ENCODE peak calls at places on chromosomes 6 and 20, in seven cellular contexts. O, E, F, A, M, K and G are unnamed samples.
A peak's percentile ranks its signal among the peaks of the same experiment; 100 is the strongest.

GRCh38 chr6:17600527-17601388 is 656 bp downstream of the FAM8A1 start:
- DNase-seq in O (peak; percentile 44), E (peak; percentile 77), F (peak; percentile 44), A (peak; percentile 2), M (peak; percentile 33), K (peak; percentile 72), G (no peak)

GRCh38 chr6:151805286-151805840 is 2.1 kb upstream of the ESR1 start:
- DNase-seq in O (no peak), E (peak; percentile 5), F (no peak), A (no peak), M (peak; percentile 20), K (no peak), G (no peak)

GRCh38 chr6:79028641-79029314 is 49.3 kb downstream of the PHIP start:
- DNase-seq in O (no peak), E (no peak), F (no peak), A (no peak), M (no peak), K (no peak), G (no peak)

GRCh38 chr6:42409582-42409981 is 42.1 kb downstream of the TRERF1 start:
- DNase-seq in O (no peak), E (no peak), F (no peak), A (no peak), M (no peak), K (no peak), G (no peak)

GRCh38 chr6:129100164-129100563 is 217.2 kb downstream of the LAMA2 start:
- DNase-seq in O (no peak), E (no peak), F (no peak), A (no peak), M (no peak), K (no peak), G (no peak)

GRCh38 chr6:27575594-27576361 is 102.9 kb upstream of the ZNF184 start:
- DNase-seq in O (no peak), E (no peak), F (no peak), A (no peak), M (peak; percentile 63), K (no peak), G (no peak)

GRCh38 chr6:29992792-29993191 is 50.5 kb downstream of the HLA-A start:
- DNase-seq in O (no peak), E (no peak), F (no peak), A (peak; percentile 35), M (peak; percentile 91), K (no peak), G (no peak)

GRCh38 chr6:158708239-158708638 is 58.4 kb downstream of the SYTL3 start:
- DNase-seq in O (peak; percentile 56), E (peak; percentile 56), F (no peak), A (no peak), M (no peak), K (no peak), G (no peak)

GRCh38 chr20:47317127-47317895 is 39.2 kb downstream of the ZMYND8 start:
- DNase-seq in O (peak; percentile 89), E (no peak), F (peak; percentile 63), A (peak; percentile 96), M (peak; percentile 99), K (peak; percentile 69), G (peak; percentile 88)

GRCh38 chr6:158471339-158471738 is 88.6 kb upstream of the TMEM181 start:
- DNase-seq in O (no peak), E (no peak), F (no peak), A (no peak), M (no peak), K (no peak), G (no peak)

GRCh38 chr6:108093781-108094180 is 19.2 kb upstream of the OSTM1 start:
- DNase-seq in O (no peak), E (no peak), F (no peak), A (no peak), M (no peak), K (no peak), G (no peak)

GRCh38 chr20:20226554-20226953 is 141.3 kb upstream of the INSM1 start:
- DNase-seq in O (no peak), E (no peak), F (no peak), A (no peak), M (no peak), K (no peak), G (no peak)

GRCh38 chr6:329888-330691 is 37.8 kb downstream of the DUSP22 start:
- DNase-seq in O (no peak), E (peak; percentile 56), F (no peak), A (no peak), M (no peak), K (peak; percentile 70), G (no peak)

GRCh38 chr6:16494781-16495180 is 256.4 kb downstream of the GMPR start:
- DNase-seq in O (no peak), E (no peak), F (no peak), A (no peak), M (peak; percentile 51), K (no peak), G (no peak)

GRCh38 chr6:108914235-108915022 is 66.2 kb downstream of the ARMC2 start:
- DNase-seq in O (no peak), E (no peak), F (peak; percentile 29), A (no peak), M (no peak), K (no peak), G (peak; percentile 23)

GRCh38 chr20:26209171-26209941 is 512.7 kb upstream of the ZNF337 start:
- DNase-seq in O (no peak), E (peak; percentile 31), F (peak; percentile 21), A (no peak), M (peak; percentile 4), K (peak; percentile 51), G (no peak)

GRCh38 chr6:157143885-157144795 is 179.2 kb downstream of the TMEM242 start:
- DNase-seq in O (no peak), E (peak; percentile 42), F (no peak), A (no peak), M (no peak), K (no peak), G (no peak)

GRCh38 chr6:84086545-84087429 is 53.2 kb downstream of the MRAP2 start:
- DNase-seq in O (no peak), E (no peak), F (no peak), A (no peak), M (no peak), K (no peak), G (no peak)

GRCh38 chr6:145562771-145563615 is 172.3 kb downstream of the EPM2A start:
- DNase-seq in O (no peak), E (no peak), F (no peak), A (no peak), M (no peak), K (no peak), G (no peak)

GRCh38 chr6:134389658-134390057 is 71.7 kb upstream of the SGK1 start:
- DNase-seq in O (no peak), E (no peak), F (no peak), A (no peak), M (no peak), K (no peak), G (no peak)

GRCh38 chr6:149545258-149545753 is 537 bp downstream of the PPIL4 start:
- DNase-seq in O (peak; percentile 52), E (peak; percentile 29), F (peak; percentile 70), A (no peak), M (peak; percentile 30), K (peak; percentile 65), G (peak; percentile 41)

GRCh38 chr6:138432063-138432356 is 28.0 kb downstream of the HEBP2 start:
- DNase-seq in O (no peak), E (no peak), F (no peak), A (no peak), M (no peak), K (no peak), G (no peak)

GRCh38 chr20:14434379-14435136 is 97.1 kb upstream of the FLRT3 start:
- DNase-seq in O (no peak), E (no peak), F (no peak), A (no peak), M (peak; percentile 99), K (no peak), G (peak; percentile 16)

GRCh38 chr6:170152111-170152926 is 138.6 kb downstream of the DLL1 start:
- DNase-seq in O (peak; percentile 87), E (no peak), F (no peak), A (no peak), M (peak; percentile 57), K (no peak), G (no peak)

GRCh38 chr6:134464690-134465411 is 146.9 kb upstream of the SGK1 start:
- DNase-seq in O (no peak), E (no peak), F (no peak), A (no peak), M (peak; percentile 93), K (no peak), G (peak; percentile 60)

GRCh38 chr6:11851405-11851804 is 72.8 kb upstream of the ADTRP start:
- DNase-seq in O (no peak), E (no peak), F (no peak), A (peak; percentile 95), M (peak; percentile 68), K (no peak), G (no peak)

GRCh38 chr20:38298768-38299288 is 5.1 kb upstream of the BPI start:
- DNase-seq in O (peak; percentile 79), E (no peak), F (no peak), A (no peak), M (peak; percentile 72), K (peak; percentile 85), G (no peak)